ENCODE peak calls at places on chromosomes 6 and 20, in five cellular contexts. R is GM12865, E is activated T-cell treated with anti-CD3 and anti-CD28 coated beads for 48 hours, Z is ELR, J is A549. U is an unnamed sample.
A peak's percentile ranks its signal among the peaks of the same experiment; 100 is the strongest.

GRCh38 chr6:11754625-11755289 is 23.8 kb downstream of the ADTRP start:
- DNase-seq in R (no peak), E (no peak), Z (peak; percentile 78), J (no peak), U (no peak)

GRCh38 chr6:150924808-150925654 is 59.5 kb downstream of the MTHFD1L start:
- DNase-seq in R (peak; percentile 9), E (no peak), Z (no peak), J (no peak), U (no peak)

GRCh38 chr6:13614126-13614925 is 809 bp upstream of the NOL7 start:
- DNase-seq in R (peak; percentile 56), E (no peak), Z (peak; percentile 64), J (peak; percentile 23), U (peak; percentile 71)

GRCh38 chr20:36150847-36151539 is 3.5 kb upstream of the EPB41L1 start:
- DNase-seq in R (no peak), E (no peak), Z (no peak), J (no peak), U (no peak)

GRCh38 chr6:98942263-98942803 is 5.4 kb downstream of the FBXL4 start:
- DNase-seq in R (no peak), E (no peak), Z (peak; percentile 34), J (no peak), U (no peak)

GRCh38 chr20:49832632-49833327 is 20.2 kb downstream of the SLC9A8 start:
- DNase-seq in R (peak; percentile 35), E (no peak), Z (no peak), J (no peak), U (no peak)

GRCh38 chr20:63453029-63453523 is 19.4 kb downstream of the KCNQ2 start:
- DNase-seq in R (peak; percentile 9), E (no peak), Z (no peak), J (peak; percentile 71), U (peak; percentile 25)

GRCh38 chr20:32702706-32703425 is 29.1 kb upstream of the C20orf203 start:
- DNase-seq in R (no peak), E (no peak), Z (no peak), J (no peak), U (no peak)

GRCh38 chr6:56220078-56220477 is 27.3 kb downstream of the COL21A1 start:
- DNase-seq in R (no peak), E (no peak), Z (peak; percentile 49), J (no peak), U (no peak)

GRCh38 chr20:16363832-16364687 is 209.2 kb downstream of the KIF16B start:
- DNase-seq in R (no peak), E (no peak), Z (no peak), J (no peak), U (no peak)

GRCh38 chr20:32792316-32792715 is 27.4 kb upstream of the MAPRE1 start:
- DNase-seq in R (peak; percentile 72), E (peak; percentile 15), Z (no peak), J (no peak), U (peak; percentile 44)

GRCh38 chr20:23658336-23658735 is 20.6 kb upstream of the CST3 start:
- DNase-seq in R (no peak), E (no peak), Z (no peak), J (no peak), U (no peak)

GRCh38 chr20:18284805-18285533 is 3.4 kb upstream of the ZNF133 start:
- DNase-seq in R (no peak), E (no peak), Z (peak; percentile 12), J (no peak), U (peak; percentile 5)

GRCh38 chr6:4607026-4607704 is 169.0 kb upstream of the CDYL start:
- DNase-seq in R (peak; percentile 6), E (no peak), Z (peak; percentile 84), J (no peak), U (peak; percentile 63)

GRCh38 chr6:24332306-24332705 is 25.6 kb downstream of the DCDC2 start:
- DNase-seq in R (no peak), E (no peak), Z (peak; percentile 78), J (no peak), U (peak; percentile 10)

GRCh38 chr6:47621838-47622449 is 76.4 kb upstream of the ADGRF4 start:
- DNase-seq in R (no peak), E (no peak), Z (no peak), J (no peak), U (no peak)

GRCh38 chr20:45322952-45323383 is 14.9 kb upstream of the MATN4 start:
- DNase-seq in R (peak; percentile 57), E (no peak), Z (peak; percentile 47), J (no peak), U (peak; percentile 73)

GRCh38 chr6:161644521-161644920 is 370.7 kb upstream of the AGPAT4 start:
- DNase-seq in R (no peak), E (no peak), Z (no peak), J (no peak), U (no peak)

GRCh38 chr6:75800708-75801505 is 51.9 kb downstream of the MYO6 start:
- DNase-seq in R (no peak), E (no peak), Z (no peak), J (no peak), U (no peak)

GRCh38 chr20:62149532-62150235 is 6.1 kb downstream of the SS18L1 start:
- DNase-seq in R (no peak), E (no peak), Z (no peak), J (no peak), U (peak; percentile 24)

GRCh38 chr6:144659202-144659731 is 374.1 kb downstream of the UTRN start:
- DNase-seq in R (peak; percentile 45), E (no peak), Z (no peak), J (no peak), U (peak; percentile 55)

GRCh38 chr6:151808331-151809241 is 1.1 kb downstream of the ESR1 start:
- DNase-seq in R (no peak), E (no peak), Z (no peak), J (no peak), U (peak; percentile 42)

GRCh38 chr20:25600632-25601031 is 15.3 kb upstream of the NINL start:
- DNase-seq in R (no peak), E (no peak), Z (no peak), J (no peak), U (peak; percentile 44)

GRCh38 chr20:44039147-44039546 is 124.5 kb downstream of the TOX2 start:
- DNase-seq in R (no peak), E (no peak), Z (no peak), J (no peak), U (no peak)

GRCh38 chr6:38370653-38371311 is 268.9 kb downstream of the BTBD9 start:
- DNase-seq in R (no peak), E (no peak), Z (no peak), J (no peak), U (no peak)

GRCh38 chr6:89830385-89830809 is 717 bp downstream of the CASP8AP2 start:
- DNase-seq in R (no peak), E (no peak), Z (peak; percentile 26), J (no peak), U (no peak)

GRCh38 chr6:84740385-84740784 is 24.0 kb downstream of the TBX18 start:
- DNase-seq in R (no peak), E (no peak), Z (no peak), J (no peak), U (no peak)

GRCh38 chr20:19599200-19599599 is 158.9 kb upstream of the RIN2 start:
- DNase-seq in R (no peak), E (no peak), Z (no peak), J (no peak), U (no peak)

U was measured in cardiac muscle cell.